ENCODE peak calls at places on chromosomes 1 and 21, in nine cellular contexts. U is breast epithelium, H is tibial nerve, D is NB4, C is heart left ventricle, X is transverse colon, M is ovary, V is body of pancreas, R is stomach. Z is an unnamed sample.

GRCh38 chr1:41902125-41902524 is 16.6 kb downstream of the HIVEP3 start:
- DNase-seq in V (no peak), H (no peak), U (no peak), C (peak; percentile 64), M (no peak), D (no peak), R (no peak), X (no peak), Z (peak; percentile 54)

GRCh38 chr1:54996359-54996868 is 2.3 kb upstream of the BSND start:
- DNase-seq in U (peak; percentile 70), R (peak; percentile 80), V (peak; percentile 78), M (peak; percentile 36), X (peak; percentile 84), D (peak; percentile 77), C (peak; percentile 72), H (peak; percentile 50), Z (no peak)

GRCh38 chr21:45455321-45456013 is 50.5 kb downstream of the COL18A1 start:
- DNase-seq in V (no peak), U (peak; percentile 70), M (peak; percentile 58), X (no peak), C (peak; percentile 52), H (no peak), R (no peak), D (peak; percentile 52), Z (no peak)

GRCh38 chr1:99943238-99943794 is 26.5 kb upstream of the SLC35A3 start:
- DNase-seq in U (no peak), M (no peak), X (no peak), R (no peak), V (no peak), D (peak; percentile 3), C (no peak), H (no peak), Z (no peak)

GRCh38 chr1:109977657-109978378 is 6.7 kb upstream of the AHCYL1 start:
- DNase-seq in X (no peak), D (no peak), U (no peak), V (no peak), M (no peak), R (no peak), C (peak; percentile 54), H (peak; percentile 46), Z (no peak)

GRCh38 chr1:6157132-6157527 is 23.0 kb downstream of the CHD5 start:
- DNase-seq in X (no peak), V (no peak), R (no peak), M (no peak), C (no peak), U (no peak), D (no peak), H (no peak), Z (no peak)

GRCh38 chr1:93908394-93909145 is 660 bp downstream of the GCLM start:
- DNase-seq in V (peak; percentile 60), X (peak; percentile 71), D (peak; percentile 60), C (peak; percentile 33), H (peak; percentile 5), M (peak; percentile 41), U (no peak), R (peak; percentile 54), Z (no peak)

GRCh38 chr1:44322367-44322766 is 32.7 kb downstream of the ERI3 start:
- DNase-seq in H (no peak), X (no peak), C (no peak), D (no peak), M (no peak), R (no peak), V (no peak), U (no peak), Z (no peak)

GRCh38 chr1:19083081-19083480 is 126.6 kb upstream of the IFFO2 start:
- DNase-seq in C (no peak), R (no peak), D (peak; percentile 61), X (no peak), H (no peak), M (no peak), U (no peak), V (no peak), Z (no peak)

GRCh38 chr1:170471310-170471839 is 60.6 kb upstream of the GORAB start:
- DNase-seq in V (no peak), X (no peak), H (no peak), D (no peak), R (no peak), M (no peak), U (no peak), C (no peak), Z (no peak)

GRCh38 chr1:167460836-167461235 is 57.5 kb downstream of the CD247 start:
- DNase-seq in C (no peak), X (no peak), V (no peak), R (no peak), U (peak; percentile 27), M (no peak), D (no peak), H (no peak), Z (no peak)

GRCh38 chr21:21373969-21374368 is 375.8 kb downstream of the NCAM2 start:
- DNase-seq in X (no peak), C (no peak), V (no peak), D (no peak), H (no peak), M (no peak), R (no peak), U (no peak), Z (no peak)

GRCh38 chr1:39952359-39953110 is 2.4 kb upstream of the MFSD2A start:
- DNase-seq in H (no peak), X (no peak), U (no peak), C (no peak), D (no peak), M (no peak), V (peak; percentile 28), R (peak; percentile 44), Z (no peak)

GRCh38 chr1:162617513-162617912 is 14.8 kb upstream of the DDR2 start:
- DNase-seq in D (no peak), C (no peak), R (no peak), H (no peak), U (no peak), V (no peak), X (no peak), M (no peak), Z (no peak)

GRCh38 chr1:32249831-32250525 is 1.1 kb upstream of the LCK start:
- DNase-seq in C (peak; percentile 78), D (no peak), U (no peak), X (peak; percentile 79), M (no peak), V (no peak), R (peak; percentile 52), H (peak; percentile 31), Z (no peak)

GRCh38 chr1:110155878-110156522 is 5.7 kb downstream of the SLC6A17 start:
- DNase-seq in D (peak; percentile 65), M (peak; percentile 56), U (peak; percentile 69), V (peak; percentile 59), X (peak; percentile 48), H (peak; percentile 58), C (peak; percentile 58), R (peak; percentile 65), Z (no peak)

GRCh38 chr1:17071794-17072193 is 18.0 kb upstream of the SDHB start:
- DNase-seq in U (no peak), H (no peak), M (no peak), V (no peak), X (no peak), D (no peak), R (no peak), C (no peak), Z (no peak)

GRCh38 chr1:5905431-5905830 is 86.8 kb downstream of the NPHP4 start:
- DNase-seq in X (no peak), H (no peak), V (no peak), C (no peak), M (no peak), D (no peak), U (no peak), R (no peak), Z (peak; percentile 49)

DNA sequence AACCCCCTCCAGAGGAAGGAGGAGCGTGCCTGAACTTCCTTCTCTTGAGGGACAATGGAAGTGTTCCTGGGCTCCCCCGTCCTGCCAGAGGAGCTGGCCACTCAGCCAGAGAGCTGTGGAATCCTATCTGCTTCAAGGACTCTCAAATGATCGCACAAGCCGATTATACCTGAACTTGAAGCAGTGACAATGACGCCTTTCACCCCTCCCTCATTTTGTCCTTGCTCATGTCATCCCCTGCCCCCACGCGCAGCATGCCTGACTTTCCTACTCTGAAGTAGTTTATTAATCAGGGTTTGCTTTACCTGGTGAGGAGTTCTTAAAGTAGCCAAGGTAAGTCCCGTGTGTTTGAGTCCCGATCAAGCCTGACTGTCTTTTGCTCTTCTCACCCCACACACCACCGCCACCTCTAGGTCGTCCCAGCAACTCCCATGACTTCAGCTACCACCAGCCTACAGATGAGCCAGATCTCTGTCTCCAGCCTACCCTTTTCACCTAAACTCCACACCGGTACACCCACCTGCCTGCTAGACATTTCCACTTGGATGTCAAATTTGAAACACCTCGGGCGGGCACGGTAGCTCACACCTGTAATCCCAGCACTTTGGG is 25.0 kb upstream of the PRELP start:
- DNase-seq in V (no peak), C (no peak), U (no peak), X (no peak), M (no peak), R (no peak), D (no peak), H (no peak), Z (no peak)
- H3K4me3 ChIP-seq in V (no peak overlapping the region), C (no peak overlapping the region), U (no peak overlapping the region), X (no peak overlapping the region), M (no peak overlapping the region), R (no peak overlapping the region), D (no peak overlapping the region), H (no peak overlapping the region), Z (no peak overlapping the region)

DNA sequence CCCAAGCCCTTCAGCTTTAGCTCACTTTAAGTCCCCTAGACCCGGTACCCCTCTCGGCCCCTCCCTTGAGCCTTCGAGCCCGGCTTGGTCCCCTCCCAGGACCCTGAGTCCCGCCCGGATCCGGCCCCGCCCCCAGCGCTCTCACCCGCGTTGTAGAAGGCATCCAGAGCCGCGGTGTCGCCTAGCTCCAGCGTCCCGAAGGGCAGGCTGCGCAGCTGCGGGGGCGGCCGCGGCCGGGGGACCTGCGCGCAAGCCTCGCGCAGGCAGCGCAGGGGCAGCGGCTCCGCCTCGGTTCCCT is 699 bp downstream of the MAP3K6 start:
- DNase-seq in C (peak; percentile 95), M (peak; percentile 81), X (peak; percentile 86), R (peak; percentile 82), U (peak; percentile 81), H (peak; percentile 86), D (peak; percentile 93), V (peak; percentile 70), Z (no peak)
- TF ChIP-seq POLR2A in C (no peak), M (no peak), X (no peak), R (no peak), U (no peak), H (peak; percentile 35), D (peak; percentile 56), V (no peak), Z (no peak)

DNA sequence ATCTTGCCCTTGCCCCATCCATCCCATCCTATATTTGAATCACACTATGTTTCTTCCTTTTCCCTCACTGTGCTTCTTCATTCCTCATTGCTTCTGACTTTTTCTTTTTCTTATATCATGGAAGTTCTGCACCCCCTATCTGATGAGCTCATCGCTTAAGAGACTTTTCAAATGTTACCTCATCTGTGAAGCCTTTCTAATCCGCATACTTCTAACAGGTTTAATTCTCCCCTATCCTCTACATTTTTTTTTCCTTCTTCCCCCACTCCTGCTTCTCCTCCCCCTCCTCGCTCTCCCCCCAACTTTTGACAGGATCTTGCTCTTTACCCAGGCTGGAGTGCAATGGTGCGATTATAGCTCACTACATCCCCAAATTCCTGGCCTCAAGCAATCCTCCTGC is 39.5 kb downstream of the OSBPL9 start:
- DNase-seq in U (no peak), X (no peak), V (no peak), D (no peak), H (no peak), C (no peak), M (no peak), R (no peak), Z (no peak)
- H3K4me3 ChIP-seq in U (no peak overlapping the region), X (no peak overlapping the region), V (no peak overlapping the region), D (no peak overlapping the region), H (no peak overlapping the region), C (no peak overlapping the region), M (no peak overlapping the region), R (no peak overlapping the region), Z (no peak overlapping the region)

GRCh38 chr1:21932127-21932526 is 5.0 kb downstream of the HSPG2 start:
- DNase-seq in X (no peak), C (peak; percentile 69), U (no peak), R (no peak), V (no peak), D (peak; percentile 75), M (no peak), H (peak; percentile 69), Z (no peak)
- TF ChIP-seq POLR2A in X (no peak), C (no peak), U (no peak), R (no peak), V (no peak), D (no peak), M (no peak), H (no peak), Z (no peak)

Z was measured in vagina.